ENCODE peak calls at places on chromosomes 5 and 9, in four cellular contexts. One of them, this sample, is unnamed.

GRCh38 chr5:55864606-55865541 is 13.7 kb downstream of the IL31RA start:
- DNase-seq in CD8-positive, alpha-beta memory T cell: no peak
- DNase-seq in thyroid gland: no peak
- DNase-seq in adipocyte: no peak
- DNase-seq in this sample: no peak

GRCh38 chr9:20297646-20298084 is 324.6 kb downstream of the MLLT3 start:
- DNase-seq in CD8-positive, alpha-beta memory T cell: no peak
- DNase-seq in adipocyte: peak; percentile 52
- DNase-seq in thyroid gland: no peak
- DNase-seq in this sample: no peak

GRCh38 chr9:113609562-113610318 is 146.2 kb downstream of the RGS3 start:
- DNase-seq in adipocyte: no peak
- DNase-seq in CD8-positive, alpha-beta memory T cell: no peak
- DNase-seq in thyroid gland: peak; percentile 90
- DNase-seq in this sample: peak; percentile 76

GRCh38 chr9:114097613-114098020 is 1.5 kb downstream of the KIF12 start:
- DNase-seq in thyroid gland: peak; percentile 9
- DNase-seq in CD8-positive, alpha-beta memory T cell: no peak
- DNase-seq in adipocyte: no peak
- DNase-seq in this sample: no peak

GRCh38 chr5:147805030-147805454 is 22.5 kb upstream of the JAKMIP2 start:
- DNase-seq in CD8-positive, alpha-beta memory T cell: no peak
- DNase-seq in thyroid gland: no peak
- DNase-seq in adipocyte: no peak
- DNase-seq in this sample: no peak

GRCh38 chr9:6925841-6926240 is 168.1 kb downstream of the KDM4C start:
- DNase-seq in CD8-positive, alpha-beta memory T cell: no peak
- DNase-seq in adipocyte: no peak
- DNase-seq in thyroid gland: peak; percentile 34
- DNase-seq in this sample: no peak

GRCh38 chr5:158819840-158820620 is 279.7 kb downstream of the EBF1 start:
- DNase-seq in thyroid gland: no peak
- DNase-seq in CD8-positive, alpha-beta memory T cell: no peak
- DNase-seq in adipocyte: peak; percentile 55
- DNase-seq in this sample: no peak

GRCh38 chr9:124054671-124055212 is 43.2 kb downstream of the LHX2 start:
- DNase-seq in adipocyte: peak; percentile 78
- DNase-seq in thyroid gland: no peak
- DNase-seq in CD8-positive, alpha-beta memory T cell: no peak
- DNase-seq in this sample: no peak

GRCh38 chr9:132182609-132183073 is 20.8 kb downstream of the NTNG2 start:
- DNase-seq in CD8-positive, alpha-beta memory T cell: no peak
- DNase-seq in thyroid gland: no peak
- DNase-seq in adipocyte: no peak
- DNase-seq in this sample: peak; percentile 83

GRCh38 chr5:121315786-121316185 is 535.9 kb upstream of the FTMT start:
- DNase-seq in adipocyte: no peak
- DNase-seq in thyroid gland: no peak
- DNase-seq in CD8-positive, alpha-beta memory T cell: no peak
- DNase-seq in this sample: no peak

GRCh38 chr5:79111387-79111959 is at the start of gene BHMT:
- DNase-seq in thyroid gland: no peak
- DNase-seq in CD8-positive, alpha-beta memory T cell: no peak
- DNase-seq in adipocyte: no peak
- DNase-seq in this sample: peak; percentile 77

GRCh38 chr5:108093186-108093585 is 288.7 kb downstream of the FBXL17 start:
- DNase-seq in adipocyte: peak; percentile 49
- DNase-seq in thyroid gland: no peak
- DNase-seq in CD8-positive, alpha-beta memory T cell: no peak
- DNase-seq in this sample: peak; percentile 30

GRCh38 chr9:77038281-77039036 is 19.0 kb downstream of the FOXB2 start:
- DNase-seq in CD8-positive, alpha-beta memory T cell: no peak
- DNase-seq in thyroid gland: no peak
- DNase-seq in adipocyte: no peak
- DNase-seq in this sample: peak; percentile 60

GRCh38 chr9:121059998-121060636 is 10.0 kb upstream of the C5 start:
- DNase-seq in thyroid gland: peak; percentile 23
- DNase-seq in adipocyte: peak; percentile 92
- DNase-seq in CD8-positive, alpha-beta memory T cell: peak; percentile 47
- DNase-seq in this sample: peak; percentile 24

GRCh38 chr5:141465351-141465750 is 10.4 kb upstream of the PCDHGC3 start:
- DNase-seq in CD8-positive, alpha-beta memory T cell: no peak
- DNase-seq in adipocyte: peak; percentile 29
- DNase-seq in thyroid gland: no peak
- DNase-seq in this sample: no peak

GRCh38 chr5:16557477-16557876 is 59.3 kb downstream of the RETREG1 start:
- DNase-seq in adipocyte: no peak
- DNase-seq in CD8-positive, alpha-beta memory T cell: no peak
- DNase-seq in thyroid gland: no peak
- DNase-seq in this sample: no peak

GRCh38 chr5:138354926-138355378 is 2.5 kb downstream of the KDM3B start:
- DNase-seq in thyroid gland: peak; percentile 48
- DNase-seq in adipocyte: peak; percentile 79
- DNase-seq in CD8-positive, alpha-beta memory T cell: peak; percentile 48
- DNase-seq in this sample: peak; percentile 80

GRCh38 chr5:151696470-151697061 is 9.9 kb upstream of the SPARC start:
- DNase-seq in CD8-positive, alpha-beta memory T cell: no peak
- DNase-seq in adipocyte: peak; percentile 99
- DNase-seq in thyroid gland: peak; percentile 38
- DNase-seq in this sample: peak; percentile 69
- H3K4me3 ChIP-seq in CD8-positive, alpha-beta memory T cell: no peak overlapping the region
- H3K4me3 ChIP-seq in adipocyte: peak overlapping the region; percentile 69
- H3K4me3 ChIP-seq in thyroid gland: no peak overlapping the region
- H3K4me3 ChIP-seq in this sample: peak overlapping the region; percentile 4

GRCh38 chr5:40831346-40832210 is 3.4 kb downstream of the RPL37 start:
- DNase-seq in CD8-positive, alpha-beta memory T cell: no peak
- DNase-seq in thyroid gland: no peak
- DNase-seq in adipocyte: no peak
- DNase-seq in this sample: no peak

GRCh38 chr5:40834849-40835787 is at the start of gene RPL37:
- DNase-seq in adipocyte: peak; percentile 98
- DNase-seq in CD8-positive, alpha-beta memory T cell: peak; percentile 88
- DNase-seq in thyroid gland: peak; percentile 96
- DNase-seq in this sample: peak; percentile 90

GRCh38 chr5:40832345-40832744 is 2.7 kb downstream of the RPL37 start:
- DNase-seq in adipocyte: no peak
- DNase-seq in thyroid gland: no peak
- DNase-seq in CD8-positive, alpha-beta memory T cell: no peak
- DNase-seq in this sample: no peak

GRCh38 chr5:40834391-40834848 is 602 bp downstream of the RPL37 start:
- DNase-seq in thyroid gland: peak; percentile 23
- DNase-seq in adipocyte: peak; percentile 63
- DNase-seq in CD8-positive, alpha-beta memory T cell: peak; percentile 79
- DNase-seq in this sample: no peak

DNA sequence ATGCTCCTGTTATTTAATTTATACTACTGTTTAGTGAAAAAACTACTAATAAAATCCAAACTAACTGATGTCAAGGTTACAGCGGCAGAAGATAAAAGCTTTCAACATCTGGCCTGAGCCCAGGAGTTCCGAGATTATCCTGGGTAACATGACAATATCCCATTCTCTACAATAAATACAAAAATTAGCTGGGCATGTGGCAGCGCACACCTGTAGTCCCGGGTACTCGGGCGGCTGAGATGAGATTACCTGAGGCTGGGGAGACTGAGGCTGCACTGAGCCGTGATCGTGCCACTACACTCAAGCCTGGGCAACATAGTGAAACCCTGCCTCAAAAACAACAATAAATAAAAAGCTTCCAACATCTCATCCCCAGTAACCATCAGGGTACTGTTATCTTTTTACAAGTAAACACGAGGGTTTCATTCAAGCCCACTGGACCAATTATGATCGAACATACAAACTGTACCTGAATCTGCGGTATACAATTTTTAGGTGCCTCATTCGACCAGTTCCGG is 1.3 kb downstream of the RPL37 start:
- DNase-seq in adipocyte: no peak
- DNase-seq in thyroid gland: no peak
- DNase-seq in CD8-positive, alpha-beta memory T cell: no peak
- DNase-seq in this sample: no peak
- H3K36me3 ChIP-seq in adipocyte: peaks cover 54% of the 10 kb centered on the region
- H3K36me3 ChIP-seq in thyroid gland: peaks cover 43% of the 10 kb centered on the region
- H3K36me3 ChIP-seq in CD8-positive, alpha-beta memory T cell: peaks cover 45% of the 10 kb centered on the region
- H3K36me3 ChIP-seq in this sample: peaks cover 46% of the 10 kb centered on the region

GRCh38 chr5:173963107-173963506 is 25.9 kb upstream of the C5orf47 start:
- DNase-seq in adipocyte: peak; percentile 85
- DNase-seq in CD8-positive, alpha-beta memory T cell: no peak
- DNase-seq in thyroid gland: no peak
- DNase-seq in this sample: peak; percentile 17
- H3K4me3 ChIP-seq in adipocyte: peak overlapping the region; percentile 46
- H3K4me3 ChIP-seq in CD8-positive, alpha-beta memory T cell: no peak overlapping the region
- H3K4me3 ChIP-seq in thyroid gland: no peak overlapping the region
- H3K4me3 ChIP-seq in this sample: peak overlapping the region; percentile 24

DNA sequence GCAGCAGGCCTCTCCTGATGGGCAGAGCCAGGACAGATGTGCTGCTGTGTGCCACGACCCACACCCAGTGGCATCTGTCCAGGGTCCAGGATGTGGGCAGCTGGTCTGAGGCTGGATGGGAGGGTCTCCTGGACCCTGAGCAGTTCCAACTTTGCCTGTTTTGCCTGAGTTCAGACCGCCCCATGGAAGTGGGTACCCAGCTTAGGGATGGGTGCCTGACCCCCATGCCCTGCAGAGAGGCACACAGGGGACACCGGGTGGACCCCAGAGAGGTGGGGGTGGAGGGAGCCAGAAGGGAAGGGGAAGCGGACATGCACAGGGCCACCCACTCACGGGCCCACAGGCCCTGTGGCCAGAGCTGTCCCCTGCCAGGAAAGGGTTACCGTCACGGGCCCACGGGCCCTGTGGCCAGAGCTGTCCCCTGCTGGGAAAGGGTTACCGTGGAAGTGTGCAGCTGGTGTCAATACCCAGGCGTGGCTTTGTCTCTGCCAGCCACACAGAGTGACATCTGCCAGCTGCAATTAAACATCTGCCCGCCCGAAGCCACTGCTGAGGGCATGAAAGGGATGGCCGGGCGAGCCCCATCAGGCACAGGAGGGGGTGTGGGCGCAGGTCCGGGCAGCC is 50.0 kb downstream of the NACC2 start:
- DNase-seq in CD8-positive, alpha-beta memory T cell: no peak
- DNase-seq in adipocyte: no peak
- DNase-seq in thyroid gland: no peak
- DNase-seq in this sample: peak; percentile 39
- H3K36me3 ChIP-seq in CD8-positive, alpha-beta memory T cell: no peaks in the 10 kb centered on the region
- H3K36me3 ChIP-seq in adipocyte: peaks cover 7% of the 10 kb centered on the region
- H3K36me3 ChIP-seq in thyroid gland: peaks cover 7% of the 10 kb centered on the region
- H3K36me3 ChIP-seq in this sample: no peaks in the 10 kb centered on the region

DNA sequence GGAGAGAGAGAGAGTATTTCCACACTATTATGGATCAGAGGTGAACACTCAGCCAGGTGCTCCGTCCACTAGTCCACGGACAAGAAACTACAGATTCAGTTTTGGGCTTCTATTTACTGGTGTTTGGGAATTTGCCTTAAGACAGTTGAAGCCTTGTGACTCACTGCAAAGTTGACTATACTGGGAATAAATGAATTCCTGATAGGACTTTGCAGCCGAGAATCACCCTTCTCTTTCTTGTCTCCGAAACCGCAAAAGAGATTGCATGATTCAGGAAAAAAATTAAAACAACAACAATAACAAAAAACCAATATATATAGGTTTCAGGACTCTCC is 701 bp downstream of the TMEM171 start:
- DNase-seq in thyroid gland: no peak
- DNase-seq in CD8-positive, alpha-beta memory T cell: no peak
- DNase-seq in adipocyte: peak; percentile 12
- DNase-seq in this sample: no peak
- H3K4me3 ChIP-seq in thyroid gland: no peak overlapping the region
- H3K4me3 ChIP-seq in CD8-positive, alpha-beta memory T cell: peak overlapping the region; percentile 53
- H3K4me3 ChIP-seq in adipocyte: peak overlapping the region; percentile 84
- H3K4me3 ChIP-seq in this sample: peak overlapping the region; percentile 62

GRCh38 chr5:58456486-58456885 is 3.4 kb downstream of the PLK2 start:
- DNase-seq in thyroid gland: no peak
- DNase-seq in adipocyte: no peak
- DNase-seq in CD8-positive, alpha-beta memory T cell: no peak
- DNase-seq in this sample: no peak
- H3K36me3 ChIP-seq in thyroid gland: peaks cover 35% of the 10 kb centered on the region
- H3K36me3 ChIP-seq in adipocyte: peaks cover 47% of the 10 kb centered on the region
- H3K36me3 ChIP-seq in CD8-positive, alpha-beta memory T cell: no peaks in the 10 kb centered on the region
- H3K36me3 ChIP-seq in this sample: peaks cover 20% of the 10 kb centered on the region

DNA sequence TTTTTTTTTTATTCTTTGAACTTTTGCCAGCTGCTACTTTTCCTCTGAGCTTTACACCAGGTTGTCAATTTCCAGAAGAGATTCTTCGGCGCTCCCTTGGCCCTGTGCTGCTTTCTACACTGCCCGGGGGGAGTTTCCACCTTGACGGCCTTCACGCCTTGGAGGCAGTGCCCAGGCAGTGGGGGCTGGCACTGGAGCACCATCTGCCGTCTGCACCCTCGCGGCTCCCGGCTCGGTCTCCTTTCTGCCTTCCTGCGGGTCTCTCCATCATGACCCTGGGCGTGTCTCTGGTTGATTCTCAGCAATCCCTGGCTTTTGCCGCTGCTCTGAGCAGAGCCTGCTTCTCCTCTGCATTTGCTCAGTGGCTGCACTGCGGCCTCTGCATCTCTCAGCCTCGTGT is 2.9 kb downstream of the SLC6A18 start:
- DNase-seq in thyroid gland: no peak
- DNase-seq in adipocyte: no peak
- DNase-seq in CD8-positive, alpha-beta memory T cell: no peak
- DNase-seq in this sample: no peak
- H3K4me3 ChIP-seq in thyroid gland: no peak overlapping the region
- H3K4me3 ChIP-seq in adipocyte: no peak overlapping the region
- H3K4me3 ChIP-seq in CD8-positive, alpha-beta memory T cell: no peak overlapping the region
- H3K4me3 ChIP-seq in this sample: no peak overlapping the region